ENCODE peak calls at places on chromosome 11, in seven cellular contexts. K, C, N, E, D, H and G are unnamed samples.
A peak's percentile ranks its signal among the peaks of the same experiment; 100 is the strongest.

GRCh38 chr11:76721755-76722677 is 51.5 kb upstream of the LRRC32 start:
- DNase-seq in K (peak; percentile 86), C (peak; percentile 84), N (peak; percentile 67), E (peak; percentile 62), D (peak; percentile 58), H (peak; percentile 79), G (peak; percentile 73)

GRCh38 chr11:78349114-78349513 is 68.5 kb downstream of the GAB2 start:
- DNase-seq in K (no peak), C (no peak), N (no peak), E (no peak), D (no peak), H (peak; percentile 4), G (no peak)

GRCh38 chr11:10528121-10528520 is 12.9 kb downstream of the RNF141 start:
- DNase-seq in K (no peak), C (no peak), N (no peak), E (no peak), D (no peak), H (peak; percentile 69), G (peak; percentile 69)

GRCh38 chr11:69546735-69547370 is 65.4 kb downstream of the LINC01488 start:
- DNase-seq in K (no peak), C (no peak), N (no peak), E (no peak), D (no peak), H (no peak), G (no peak)

GRCh38 chr11:117045196-117045595 is 53.0 kb downstream of the SIK3 start:
- DNase-seq in K (peak; percentile 24), C (no peak), N (no peak), E (no peak), D (no peak), H (peak; percentile 48), G (peak; percentile 61)

GRCh38 chr11:102446606-102447005 is 6.0 kb downstream of the TMEM123 start:
- DNase-seq in K (no peak), C (peak; percentile 78), N (no peak), E (no peak), D (no peak), H (peak; percentile 92), G (peak; percentile 79)

GRCh38 chr11:35335226-35335625 is 84.1 kb downstream of the SLC1A2 start:
- DNase-seq in K (no peak), C (peak; percentile 31), N (no peak), E (no peak), D (no peak), H (peak; percentile 44), G (no peak)

GRCh38 chr11:70282012-70282411 is 11.5 kb downstream of the PPFIA1 start:
- DNase-seq in K (no peak), C (no peak), N (no peak), E (no peak), D (no peak), H (no peak), G (no peak)

GRCh38 chr11:16226245-16226644 is 130.1 kb downstream of the SOX6 start:
- DNase-seq in K (peak; percentile 89), C (peak; percentile 51), N (peak; percentile 69), E (no peak), D (no peak), H (peak; percentile 40), G (peak; percentile 67)